ENCODE peak calls at places on chromosomes 13 and 19, in five cellular contexts. R is breast epithelium, K is astrocyte of the spinal cord, X is suprapubic skin, G is kidney epithelial cell. H is an unnamed sample.

GRCh38 chr13:35723061-35723461 is 246.6 kb upstream of the MAB21L1 start:
- DNase-seq in R (no peak), K (no peak), X (no peak), G (no peak), H (no peak)

GRCh38 chr19:3494559-3494958 is 5.9 kb downstream of the DOHH start:
- DNase-seq in R (peak), K (no peak), X (no peak), G (no peak), H (no peak)

GRCh38 chr19:11663162-11663561 is 65.9 kb downstream of the ZNF627 start:
- DNase-seq in R (no peak), K (no peak), X (no peak), G (no peak), H (no peak)

GRCh38 chr13:110306340-110306959 is 507 bp downstream of the COL4A1 start:
- DNase-seq in R (no peak), K (no peak), X (no peak), G (no peak), H (no peak)

GRCh38 chr19:8664671-8665057 is 33.9 kb downstream of the ACTL9 start:
- DNase-seq in R (no peak), K (no peak), X (no peak), G (no peak), H (no peak)

GRCh38 chr19:5102520-5102919 is 133.6 kb downstream of the KDM4B start:
- DNase-seq in R (no peak), K (no peak), X (no peak), G (no peak), H (no peak)

GRCh38 chr13:44306401-44307192 is 67.0 kb upstream of the SERP2 start:
- DNase-seq in R (peak), K (peak), X (no peak), G (peak), H (no peak)

GRCh38 chr19:38543807-38544568 is 73.8 kb downstream of the MAP4K1 start:
- DNase-seq in R (peak), K (peak), X (no peak), G (peak), H (peak)

GRCh38 chr19:16922592-16922934 is 33.8 kb downstream of the F2RL3 start:
- DNase-seq in R (no peak), K (no peak), X (no peak), G (no peak), H (no peak)

GRCh38 chr13:40315416-40316064 is 350.9 kb downstream of the FOXO1 start:
- DNase-seq in R (peak), K (no peak), X (no peak), G (peak), H (no peak)

GRCh38 chr13:23683084-23683483 is 112.9 kb downstream of the TNFRSF19 start:
- DNase-seq in R (no peak), K (no peak), X (no peak), G (no peak), H (no peak)

GRCh38 chr19:57075801-57076492 is 43.8 kb upstream of the USP29 start:
- DNase-seq in R (no peak), K (no peak), X (no peak), G (no peak), H (no peak)

GRCh38 chr13:52846567-52847321 is 1.7 kb downstream of the PCDH8 start:
- DNase-seq in R (no peak), K (no peak), X (no peak), G (no peak), H (no peak)

GRCh38 chr19:33488826-33489225 is 32.8 kb downstream of the PEPD start:
- DNase-seq in R (no peak), K (no peak), X (peak), G (no peak), H (peak)

GRCh38 chr19:7101498-7102253 is 32.2 kb downstream of the ZNF557 start:
- DNase-seq in R (no peak), K (no peak), X (no peak), G (no peak), H (no peak)

GRCh38 chr19:17394891-17395415 is 957 bp upstream of the CCDC194 start:
- DNase-seq in R (no peak), K (peak), X (no peak), G (no peak), H (no peak)

GRCh38 chr13:39561971-39562370 is 41.0 kb downstream of the LHFPL6 start:
- DNase-seq in R (no peak), K (no peak), X (no peak), G (no peak), H (no peak)

GRCh38 chr13:106105153-106105552 is 430.3 kb downstream of the EFNB2 start:
- DNase-seq in R (no peak), K (no peak), X (no peak), G (no peak), H (no peak)

GRCh38 chr13:80083097-80083429 is 257.9 kb downstream of the SPRY2 start:
- DNase-seq in R (no peak), K (no peak), X (no peak), G (no peak), H (no peak)

GRCh38 chr13:93786846-93787245 is 560.2 kb downstream of the GPC6 start:
- DNase-seq in R (no peak), K (no peak), X (no peak), G (no peak), H (no peak)

GRCh38 chr19:55258476-55258827 is 365 bp downstream of the PPP6R1 start:
- DNase-seq in R (peak), K (no peak), X (no peak), G (no peak), H (no peak)

GRCh38 chr19:11535792-11536595 is 2.7 kb upstream of the CNN1 start:
- DNase-seq in R (peak), K (peak), X (peak), G (no peak), H (no peak)

GRCh38 chr13:75492389-75492788 is 10.4 kb upstream of the TBC1D4 start:
- DNase-seq in R (no peak), K (peak), X (no peak), G (no peak), H (no peak)

GRCh38 chr13:80164451-80164850 is 176.5 kb downstream of the SPRY2 start:
- DNase-seq in R (no peak), K (no peak), X (no peak), G (no peak), H (no peak)

GRCh38 chr13:30398601-30399072 is 23.7 kb upstream of the UBE2L5 start:
- DNase-seq in R (no peak), K (no peak), X (no peak), G (no peak), H (no peak)

GRCh38 chr19:15836595-15837398 is 21.3 kb upstream of the OR10H1 start:
- DNase-seq in R (peak), K (peak), X (peak), G (peak), H (no peak)

GRCh38 chr19:15843186-15843585 is 27.7 kb upstream of the OR10H1 start:
- DNase-seq in R (no peak), K (no peak), X (no peak), G (no peak), H (no peak)

GRCh38 chr19:15846923-15847322 is 31.5 kb upstream of the OR10H1 start:
- DNase-seq in R (no peak), K (no peak), X (no peak), G (no peak), H (no peak)

GRCh38 chr19:15840833-15841232 is 25.4 kb upstream of the OR10H1 start:
- DNase-seq in R (no peak), K (no peak), X (no peak), G (no peak), H (no peak)

GRCh38 chr19:15841875-15842569 is 26.6 kb upstream of the OR10H1 start:
- DNase-seq in R (no peak), K (no peak), X (peak), G (no peak), H (no peak)
- TF ChIP-seq CTCF in R (no peak), K (no peak), X (no peak), G (no peak), H (no peak)

GRCh38 chr13:43030548-43030947 is 7.2 kb downstream of the DNAJC15 start:
- DNase-seq in R (no peak), K (no peak), X (no peak), G (no peak), H (no peak)
- TF ChIP-seq CTCF in R (no peak), K (no peak), X (no peak), G (no peak), H (no peak)

GRCh38 chr19:48636859-48637448 is at the start of gene DBP:
- DNase-seq in R (peak), K (no peak), X (no peak), G (no peak), H (no peak)

GRCh38 chr19:48637449-48637947 is 319 bp upstream of the DBP start:
- DNase-seq in R (peak), K (peak), X (peak), G (peak), H (peak)

GRCh38 chr19:48638831-48639381 is 1.7 kb upstream of the DBP start:
- DNase-seq in R (peak), K (no peak), X (peak), G (no peak), H (no peak)

GRCh38 chr19:48639483-48640375 is 2.5 kb upstream of the DBP start:
- DNase-seq in R (no peak), K (no peak), X (peak), G (no peak), H (no peak)

GRCh38 chr19:48637948-48638830 is 1.0 kb upstream of the DBP start:
- DNase-seq in R (peak), K (peak), X (peak), G (no peak), H (no peak)
- TF ChIP-seq CTCF in R (peak), K (peak), X (no peak), G (peak), H (peak)

GRCh38 chr13:27868639-27869435 is 51.0 kb upstream of the PDX1 start:
- DNase-seq in R (no peak), K (peak), X (no peak), G (no peak), H (no peak)

DNA sequence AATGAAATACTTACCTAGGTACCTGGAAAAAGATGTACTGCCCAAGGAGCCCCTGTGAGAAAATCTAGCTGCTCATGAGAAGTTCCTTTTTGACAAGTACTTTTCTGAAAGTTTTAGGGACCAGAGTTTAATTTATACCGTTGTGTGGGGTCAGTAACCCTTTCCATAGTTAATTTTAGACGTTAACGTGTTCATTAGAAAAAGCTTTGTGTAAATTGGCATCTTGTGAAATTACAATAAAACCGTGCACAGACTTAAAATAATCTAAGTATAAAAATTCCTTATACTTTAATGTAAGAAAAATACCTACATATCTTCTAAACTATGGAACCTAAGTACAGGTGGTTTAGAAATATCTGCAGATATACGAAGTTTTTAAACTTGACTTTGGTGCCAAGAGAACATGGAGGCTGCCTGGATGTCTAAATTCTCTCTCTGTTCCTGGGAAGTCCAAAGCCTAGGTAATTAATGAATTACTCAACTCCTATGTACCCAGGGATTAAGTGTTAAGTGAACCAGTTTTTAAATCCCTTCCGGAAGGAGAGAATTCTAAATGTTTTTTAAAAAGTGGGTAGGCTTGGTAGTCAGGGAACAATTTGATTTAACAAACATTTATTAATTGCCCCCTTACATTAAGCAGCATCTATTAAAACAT is 50.2 kb upstream of the PDX1 start:
- DNase-seq in R (no peak), K (no peak), X (no peak), G (no peak), H (no peak)
- TF ChIP-seq CTCF in R (no peak), K (no peak), X (no peak), G (no peak), H (peak)

GRCh38 chr19:36051637-36052036 is 2.4 kb downstream of the THAP8 start:
- DNase-seq in R (no peak), K (no peak), X (no peak), G (no peak), H (no peak)

GRCh38 chr19:36051236-36051635 is 2.8 kb downstream of the THAP8 start:
- DNase-seq in R (no peak), K (no peak), X (no peak), G (no peak), H (no peak)

GRCh38 chr19:36058481-36059179 is 3.9 kb downstream of the WDR62 start:
- DNase-seq in R (no peak), K (no peak), X (no peak), G (no peak), H (no peak)

GRCh38 chr19:36054733-36055686 is at the start of gene WDR62:
- DNase-seq in R (peak), K (peak), X (peak), G (peak), H (peak)

GRCh38 chr19:36054119-36054732 is at the start of gene THAP8:
- DNase-seq in R (peak), K (peak), X (peak), G (peak), H (peak)
- TF ChIP-seq CTCF in R (peak), K (peak), X (peak), G (peak), H (peak)

GRCh38 chr13:97067342-97067895 is 73.1 kb upstream of the OXGR1 start:
- DNase-seq in R (no peak), K (peak), X (no peak), G (no peak), H (no peak)
- TF ChIP-seq CTCF in R (no peak), K (peak), X (no peak), G (peak), H (peak)

DNA sequence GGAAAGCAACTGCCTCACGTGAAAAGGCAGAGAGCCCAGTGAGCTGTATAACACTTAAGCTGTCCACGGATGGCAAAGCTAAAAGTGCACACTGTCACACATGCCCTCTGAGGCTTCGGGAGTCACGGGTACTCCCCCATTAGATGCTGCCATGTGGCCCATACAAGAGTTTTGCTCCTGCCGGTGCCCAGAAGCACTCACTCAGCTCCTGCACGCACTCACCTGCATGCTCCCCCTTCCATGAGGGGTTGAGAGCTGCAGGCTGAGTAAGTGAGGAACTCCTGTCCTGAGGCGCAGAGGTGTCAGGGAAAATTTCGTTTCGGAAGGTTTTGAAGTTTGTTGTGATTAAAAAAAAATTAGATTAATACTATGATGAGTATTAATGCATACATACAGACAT is 939.2 kb upstream of the ATXN8OS start:
- DNase-seq in R (no peak), K (no peak), X (no peak), G (no peak), H (no peak)
- TF ChIP-seq CTCF in R (no peak), K (no peak), X (no peak), G (no peak), H (no peak)

GRCh38 chr19:383922-384800 is 24.8 kb downstream of the C2CD4C start:
- DNase-seq in R (peak), K (no peak), X (no peak), G (no peak), H (peak)
- TF ChIP-seq CTCF in R (no peak), K (peak), X (no peak), G (peak), H (peak)